ENCODE peak calls at places on chromosomes 11 and 22, in eight cellular contexts. One of them, this sample, is unnamed.

GRCh38 chr22:24507742-24508141 is 12.6 kb downstream of the UPB1 start:
- DNase-seq in SIG-M5: no peak
- DNase-seq in neuronal stem cell: no peak
- DNase-seq in CD4-positive, alpha-beta T cell: no peak
- DNase-seq in GM12865: no peak
- DNase-seq in iris pigment epithelial cell: no peak
- DNase-seq in tibial artery: no peak
- DNase-seq in NCI-H1694 treated with DMSO at 0.1 percent for 48 hours: no peak
- DNase-seq in this sample: no peak

GRCh38 chr11:2555891-2556290 is 111.1 kb downstream of the KCNQ1 start:
- DNase-seq in SIG-M5: no peak
- DNase-seq in neuronal stem cell: no peak
- DNase-seq in CD4-positive, alpha-beta T cell: no peak
- DNase-seq in GM12865: no peak
- DNase-seq in iris pigment epithelial cell: no peak
- DNase-seq in tibial artery: no peak
- DNase-seq in NCI-H1694 treated with DMSO at 0.1 percent for 48 hours: no peak
- DNase-seq in this sample: no peak

GRCh38 chr11:41978951-41979350 is 519.5 kb upstream of the LRRC4C start:
- DNase-seq in SIG-M5: no peak
- DNase-seq in neuronal stem cell: no peak
- DNase-seq in CD4-positive, alpha-beta T cell: no peak
- DNase-seq in GM12865: no peak
- DNase-seq in iris pigment epithelial cell: no peak
- DNase-seq in tibial artery: no peak
- DNase-seq in NCI-H1694 treated with DMSO at 0.1 percent for 48 hours: no peak
- DNase-seq in this sample: no peak

GRCh38 chr11:3178349-3178748 is 13.2 kb upstream of the OSBPL5 start:
- DNase-seq in SIG-M5: no peak
- DNase-seq in neuronal stem cell: no peak
- DNase-seq in CD4-positive, alpha-beta T cell: no peak
- DNase-seq in GM12865: no peak
- DNase-seq in iris pigment epithelial cell: peak; percentile 63
- DNase-seq in tibial artery: no peak
- DNase-seq in NCI-H1694 treated with DMSO at 0.1 percent for 48 hours: no peak
- DNase-seq in this sample: no peak

GRCh38 chr11:72836111-72836510 is 21.9 kb downstream of the ATG16L2 start:
- DNase-seq in SIG-M5: no peak
- DNase-seq in neuronal stem cell: no peak
- DNase-seq in CD4-positive, alpha-beta T cell: no peak
- DNase-seq in GM12865: no peak
- DNase-seq in iris pigment epithelial cell: peak; percentile 31
- DNase-seq in tibial artery: no peak
- DNase-seq in NCI-H1694 treated with DMSO at 0.1 percent for 48 hours: no peak
- DNase-seq in this sample: no peak

GRCh38 chr11:63920870-63921417 is 4.0 kb upstream of the RCOR2 start:
- DNase-seq in SIG-M5: no peak
- DNase-seq in neuronal stem cell: no peak
- DNase-seq in CD4-positive, alpha-beta T cell: peak; percentile 26
- DNase-seq in GM12865: peak; percentile 43
- DNase-seq in iris pigment epithelial cell: no peak
- DNase-seq in tibial artery: no peak
- DNase-seq in NCI-H1694 treated with DMSO at 0.1 percent for 48 hours: no peak
- DNase-seq in this sample: peak; percentile 18

GRCh38 chr11:34324466-34324865 is 33.3 kb downstream of the ABTB2 start:
- DNase-seq in SIG-M5: no peak
- DNase-seq in neuronal stem cell: no peak
- DNase-seq in CD4-positive, alpha-beta T cell: no peak
- DNase-seq in GM12865: no peak
- DNase-seq in iris pigment epithelial cell: no peak
- DNase-seq in tibial artery: no peak
- DNase-seq in NCI-H1694 treated with DMSO at 0.1 percent for 48 hours: no peak
- DNase-seq in this sample: no peak

GRCh38 chr11:12157241-12157661 is 46.9 kb downstream of the MICAL2 start:
- DNase-seq in SIG-M5: peak; percentile 30
- DNase-seq in neuronal stem cell: no peak
- DNase-seq in CD4-positive, alpha-beta T cell: no peak
- DNase-seq in GM12865: no peak
- DNase-seq in iris pigment epithelial cell: peak; percentile 82
- DNase-seq in tibial artery: no peak
- DNase-seq in NCI-H1694 treated with DMSO at 0.1 percent for 48 hours: no peak
- DNase-seq in this sample: no peak

GRCh38 chr11:63837027-63837688 is 1.8 kb upstream of the MARK2 start:
- DNase-seq in SIG-M5: no peak
- DNase-seq in neuronal stem cell: peak; percentile 76
- DNase-seq in CD4-positive, alpha-beta T cell: peak; percentile 62
- DNase-seq in GM12865: peak; percentile 78
- DNase-seq in iris pigment epithelial cell: peak; percentile 60
- DNase-seq in tibial artery: peak; percentile 89
- DNase-seq in NCI-H1694 treated with DMSO at 0.1 percent for 48 hours: peak; percentile 67
- DNase-seq in this sample: peak; percentile 77

GRCh38 chr11:63767415-63768231 is 952 bp downstream of the ZFTA start:
- DNase-seq in SIG-M5: no peak
- DNase-seq in neuronal stem cell: peak; percentile 89
- DNase-seq in CD4-positive, alpha-beta T cell: peak; percentile 16
- DNase-seq in GM12865: peak; percentile 58
- DNase-seq in iris pigment epithelial cell: peak; percentile 69
- DNase-seq in tibial artery: peak; percentile 84
- DNase-seq in NCI-H1694 treated with DMSO at 0.1 percent for 48 hours: peak; percentile 25
- DNase-seq in this sample: peak; percentile 14

GRCh38 chr22:38652858-38653257 is 3.3 kb downstream of the FAM227A start:
- DNase-seq in SIG-M5: no peak
- DNase-seq in neuronal stem cell: no peak
- DNase-seq in CD4-positive, alpha-beta T cell: no peak
- DNase-seq in GM12865: no peak
- DNase-seq in iris pigment epithelial cell: peak; percentile 12
- DNase-seq in tibial artery: no peak
- DNase-seq in NCI-H1694 treated with DMSO at 0.1 percent for 48 hours: no peak
- DNase-seq in this sample: no peak

GRCh38 chr11:133227674-133228111 is 304.6 kb downstream of the OPCML start:
- DNase-seq in SIG-M5: no peak
- DNase-seq in neuronal stem cell: no peak
- DNase-seq in CD4-positive, alpha-beta T cell: no peak
- DNase-seq in GM12865: no peak
- DNase-seq in iris pigment epithelial cell: no peak
- DNase-seq in tibial artery: no peak
- DNase-seq in NCI-H1694 treated with DMSO at 0.1 percent for 48 hours: no peak
- DNase-seq in this sample: no peak

GRCh38 chr11:128776434-128777284 is 82.8 kb downstream of the FLI1 start:
- DNase-seq in SIG-M5: no peak
- DNase-seq in neuronal stem cell: peak; percentile 43
- DNase-seq in CD4-positive, alpha-beta T cell: peak; percentile 15
- DNase-seq in GM12865: peak; percentile 47
- DNase-seq in iris pigment epithelial cell: peak; percentile 66
- DNase-seq in tibial artery: no peak
- DNase-seq in NCI-H1694 treated with DMSO at 0.1 percent for 48 hours: no peak
- DNase-seq in this sample: peak; percentile 46

GRCh38 chr22:36081023-36081431 is 52.4 kb upstream of the RBFOX2 start:
- DNase-seq in SIG-M5: no peak
- DNase-seq in neuronal stem cell: no peak
- DNase-seq in CD4-positive, alpha-beta T cell: no peak
- DNase-seq in GM12865: no peak
- DNase-seq in iris pigment epithelial cell: peak; percentile 94
- DNase-seq in tibial artery: peak; percentile 73
- DNase-seq in NCI-H1694 treated with DMSO at 0.1 percent for 48 hours: no peak
- DNase-seq in this sample: no peak

GRCh38 chr22:26615149-26615548 is 2.7 kb downstream of the CRYBB1 start:
- DNase-seq in SIG-M5: no peak
- DNase-seq in neuronal stem cell: no peak
- DNase-seq in CD4-positive, alpha-beta T cell: no peak
- DNase-seq in GM12865: peak; percentile 83
- DNase-seq in iris pigment epithelial cell: no peak
- DNase-seq in tibial artery: no peak
- DNase-seq in NCI-H1694 treated with DMSO at 0.1 percent for 48 hours: no peak
- DNase-seq in this sample: no peak

GRCh38 chr11:95764267-95764898 is 25.2 kb downstream of the FAM76B start:
- DNase-seq in SIG-M5: no peak
- DNase-seq in neuronal stem cell: no peak
- DNase-seq in CD4-positive, alpha-beta T cell: no peak
- DNase-seq in GM12865: peak; percentile 61
- DNase-seq in iris pigment epithelial cell: peak; percentile 60
- DNase-seq in tibial artery: no peak
- DNase-seq in NCI-H1694 treated with DMSO at 0.1 percent for 48 hours: peak; percentile 26
- DNase-seq in this sample: no peak

GRCh38 chr22:39290724-39291161 is 28.7 kb downstream of the RPL3 start:
- DNase-seq in SIG-M5: no peak
- DNase-seq in neuronal stem cell: no peak
- DNase-seq in CD4-positive, alpha-beta T cell: no peak
- DNase-seq in GM12865: peak; percentile 30
- DNase-seq in iris pigment epithelial cell: peak; percentile 84
- DNase-seq in tibial artery: no peak
- DNase-seq in NCI-H1694 treated with DMSO at 0.1 percent for 48 hours: no peak
- DNase-seq in this sample: no peak

This sample was measured in effector memory CD8-positive, alpha-beta T cell.